ENCODE peak calls at places on chromosome 19, in seven cellular contexts. C is Kasumi-1; U is fibroblast of the aortic adventitia; L is GM10248; J is T follicular helper cell; O is type B pancreatic cell; I is activated CD4-positive, CD25-positive, alpha-beta regulatory T cell. Q is an unnamed sample.

GRCh38 chr19:1073956-1074511 is 7.1 kb downstream of the ARHGAP45 start:
- DNase-seq in I (no peak), O (no peak), C (no peak), L (no peak), U (no peak), J (no peak), Q (no peak)

GRCh38 chr19:13463296-13463695 is 43.0 kb downstream of the CACNA1A start:
- DNase-seq in O (no peak), C (no peak), L (no peak), J (no peak), U (peak; percentile 13), I (no peak), Q (no peak)

GRCh38 chr19:7515471-7516226 is at the start of gene ZNF358:
- DNase-seq in J (no peak), C (peak; percentile 53), O (peak; percentile 86), U (peak; percentile 61), I (no peak), L (peak; percentile 90), Q (no peak)

GRCh38 chr19:35351441-35352176 is 3.9 kb downstream of the FFAR1 start:
- DNase-seq in O (peak; percentile 69), I (no peak), J (no peak), U (no peak), C (no peak), L (peak; percentile 11), Q (no peak)

GRCh38 chr19:52638601-52639000 is 446 bp upstream of the ZNF83 start:
- DNase-seq in J (no peak), U (no peak), O (no peak), C (peak; percentile 22), L (peak; percentile 42), I (no peak), Q (no peak)

GRCh38 chr19:31139871-31140505 is 209.2 kb downstream of the TSHZ3 start:
- DNase-seq in O (no peak), C (no peak), L (no peak), J (no peak), U (peak; percentile 79), I (no peak), Q (no peak)

GRCh38 chr19:57075801-57076492 is 43.8 kb upstream of the USP29 start:
- DNase-seq in U (no peak), I (no peak), J (no peak), O (no peak), L (no peak), C (no peak), Q (no peak)

GRCh38 chr19:33868821-33869412 is 72.2 kb downstream of the KCTD15 start:
- DNase-seq in O (peak; percentile 72), I (no peak), U (peak; percentile 33), J (no peak), L (no peak), C (no peak), Q (peak; percentile 83)

Q was measured in osteocyte.